ENCODE peak calls at places on chromosomes 5 and 9, in five cellular contexts. One of them, this sample, is unnamed.

GRCh38 chr9:116860509-116861120 is 173.5 kb downstream of the TRIM32 start:
- DNase-seq in lower lobe of right lung: peak; percentile 52
- DNase-seq in neural progenitor cell: peak; percentile 85
- DNase-seq in aorta: peak; percentile 77
- DNase-seq in SJSA1: peak; percentile 37
- DNase-seq in this sample: no peak

GRCh38 chr9:4541848-4542247 is 51.6 kb downstream of the SLC1A1 start:
- DNase-seq in lower lobe of right lung: no peak
- DNase-seq in aorta: no peak
- DNase-seq in SJSA1: no peak
- DNase-seq in neural progenitor cell: no peak
- DNase-seq in this sample: no peak

GRCh38 chr5:2335156-2335555 is 416.3 kb downstream of the IRX2 start:
- DNase-seq in lower lobe of right lung: no peak
- DNase-seq in aorta: no peak
- DNase-seq in neural progenitor cell: peak; percentile 44
- DNase-seq in SJSA1: no peak
- DNase-seq in this sample: no peak

GRCh38 chr5:76526950-76527349 is 96.3 kb downstream of the F2RL2 start:
- DNase-seq in SJSA1: no peak
- DNase-seq in neural progenitor cell: no peak
- DNase-seq in lower lobe of right lung: no peak
- DNase-seq in aorta: no peak
- DNase-seq in this sample: no peak

GRCh38 chr9:123370108-123370507 is 14.1 kb downstream of the CRB2 start:
- DNase-seq in aorta: no peak
- DNase-seq in neural progenitor cell: no peak
- DNase-seq in lower lobe of right lung: no peak
- DNase-seq in SJSA1: no peak
- DNase-seq in this sample: no peak

GRCh38 chr5:27241564-27242257 is 203.3 kb upstream of the CDH9 start:
- DNase-seq in lower lobe of right lung: no peak
- DNase-seq in aorta: no peak
- DNase-seq in neural progenitor cell: no peak
- DNase-seq in SJSA1: peak; percentile 41
- DNase-seq in this sample: no peak

GRCh38 chr5:169013208-169013728 is 287.7 kb downstream of the SLIT3 start:
- DNase-seq in lower lobe of right lung: no peak
- DNase-seq in neural progenitor cell: no peak
- DNase-seq in aorta: no peak
- DNase-seq in SJSA1: no peak
- DNase-seq in this sample: no peak

GRCh38 chr5:138339086-138339456 is 1.0 kb downstream of the FAM53C start:
- DNase-seq in lower lobe of right lung: no peak
- DNase-seq in aorta: no peak
- DNase-seq in SJSA1: peak; percentile 58
- DNase-seq in neural progenitor cell: peak; percentile 62
- DNase-seq in this sample: no peak

GRCh38 chr5:135243194-135244191 is 155.5 kb downstream of the MACROH2A1 start:
- DNase-seq in SJSA1: no peak
- DNase-seq in lower lobe of right lung: no peak
- DNase-seq in neural progenitor cell: no peak
- DNase-seq in aorta: no peak
- DNase-seq in this sample: no peak

GRCh38 chr9:93397664-93398381 is 53.7 kb upstream of the FAM120A start:
- DNase-seq in aorta: no peak
- DNase-seq in neural progenitor cell: no peak
- DNase-seq in SJSA1: no peak
- DNase-seq in lower lobe of right lung: no peak
- DNase-seq in this sample: no peak

GRCh38 chr5:160312139-160312959 is at the start of gene CCNJL:
- DNase-seq in SJSA1: peak; percentile 90
- DNase-seq in lower lobe of right lung: peak; percentile 74
- DNase-seq in aorta: peak; percentile 83
- DNase-seq in neural progenitor cell: peak; percentile 94
- DNase-seq in this sample: no peak

GRCh38 chr5:149677721-149678120 is 52.4 kb upstream of the PPARGC1B start:
- DNase-seq in lower lobe of right lung: peak; percentile 74
- DNase-seq in SJSA1: no peak
- DNase-seq in aorta: no peak
- DNase-seq in neural progenitor cell: no peak
- DNase-seq in this sample: no peak

GRCh38 chr5:168234133-168234532 is 57.3 kb upstream of the WWC1 start:
- DNase-seq in neural progenitor cell: no peak
- DNase-seq in SJSA1: no peak
- DNase-seq in aorta: no peak
- DNase-seq in lower lobe of right lung: no peak
- DNase-seq in this sample: no peak

GRCh38 chr9:7520396-7520795 is 279.2 kb downstream of the DMAC1 start:
- DNase-seq in SJSA1: no peak
- DNase-seq in aorta: no peak
- DNase-seq in lower lobe of right lung: no peak
- DNase-seq in neural progenitor cell: no peak
- DNase-seq in this sample: no peak

GRCh38 chr5:180297587-180298282 is 5.9 kb upstream of the MAPK9 start:
- DNase-seq in neural progenitor cell: no peak
- DNase-seq in SJSA1: no peak
- DNase-seq in lower lobe of right lung: no peak
- DNase-seq in aorta: no peak
- DNase-seq in this sample: no peak

GRCh38 chr5:18366234-18366633 is 732.0 kb downstream of the TAF11L14 start:
- DNase-seq in lower lobe of right lung: no peak
- DNase-seq in neural progenitor cell: no peak
- DNase-seq in aorta: no peak
- DNase-seq in SJSA1: no peak
- DNase-seq in this sample: no peak

GRCh38 chr5:38831909-38832308 is 13.9 kb upstream of the OSMR start:
- DNase-seq in aorta: no peak
- DNase-seq in lower lobe of right lung: no peak
- DNase-seq in SJSA1: peak; percentile 65
- DNase-seq in neural progenitor cell: peak; percentile 71
- DNase-seq in this sample: no peak

GRCh38 chr5:169164481-169164925 is 136.4 kb downstream of the SLIT3 start:
- DNase-seq in neural progenitor cell: peak; percentile 93
- DNase-seq in aorta: no peak
- DNase-seq in lower lobe of right lung: no peak
- DNase-seq in SJSA1: peak; percentile 99
- DNase-seq in this sample: no peak

GRCh38 chr5:74054139-74054538 is 428.1 kb downstream of the ARHGEF28 start:
- DNase-seq in neural progenitor cell: peak; percentile 54
- DNase-seq in SJSA1: no peak
- DNase-seq in lower lobe of right lung: no peak
- DNase-seq in aorta: no peak
- DNase-seq in this sample: no peak

GRCh38 chr9:21450733-21451394 is 10.6 kb downstream of the IFNA1 start:
- DNase-seq in neural progenitor cell: no peak
- DNase-seq in lower lobe of right lung: no peak
- DNase-seq in SJSA1: no peak
- DNase-seq in aorta: no peak
- DNase-seq in this sample: no peak

GRCh38 chr5:114101153-114101552 is 260.7 kb upstream of the KCNN2 start:
- DNase-seq in SJSA1: peak; percentile 21
- DNase-seq in neural progenitor cell: peak; percentile 69
- DNase-seq in lower lobe of right lung: no peak
- DNase-seq in aorta: no peak
- DNase-seq in this sample: no peak

GRCh38 chr5:175572922-175573321 is 84.9 kb upstream of the HRH2 start:
- DNase-seq in neural progenitor cell: no peak
- DNase-seq in SJSA1: no peak
- DNase-seq in lower lobe of right lung: no peak
- DNase-seq in aorta: no peak
- DNase-seq in this sample: no peak

GRCh38 chr5:104355350-104355749 is 792.8 kb upstream of the NUDT12 start:
- DNase-seq in lower lobe of right lung: no peak
- DNase-seq in SJSA1: no peak
- DNase-seq in aorta: no peak
- DNase-seq in neural progenitor cell: peak; percentile 24
- DNase-seq in this sample: no peak

GRCh38 chr5:43020294-43020711 is 19.8 kb downstream of the ANXA2R start:
- DNase-seq in SJSA1: no peak
- DNase-seq in lower lobe of right lung: no peak
- DNase-seq in aorta: no peak
- DNase-seq in neural progenitor cell: peak; percentile 70
- DNase-seq in this sample: no peak

GRCh38 chr9:111108946-111109345 is 70.7 kb upstream of the LPAR1 start:
- DNase-seq in aorta: no peak
- DNase-seq in lower lobe of right lung: no peak
- DNase-seq in neural progenitor cell: no peak
- DNase-seq in SJSA1: no peak
- DNase-seq in this sample: no peak

GRCh38 chr5:52920929-52921328 is 68.2 kb upstream of the ITGA2 start:
- DNase-seq in SJSA1: no peak
- DNase-seq in lower lobe of right lung: no peak
- DNase-seq in aorta: no peak
- DNase-seq in neural progenitor cell: no peak
- DNase-seq in this sample: no peak

GRCh38 chr5:75928992-75929391 is 154.2 kb upstream of the SV2C start:
- DNase-seq in aorta: no peak
- DNase-seq in lower lobe of right lung: no peak
- DNase-seq in SJSA1: no peak
- DNase-seq in neural progenitor cell: no peak
- DNase-seq in this sample: no peak

GRCh38 chr5:160423025-160423554 is 1.4 kb downstream of the PTTG1 start:
- DNase-seq in aorta: no peak
- DNase-seq in lower lobe of right lung: no peak
- DNase-seq in neural progenitor cell: no peak
- DNase-seq in SJSA1: no peak
- DNase-seq in this sample: no peak

GRCh38 chr9:114475412-114476136 is 29.7 kb downstream of the WHRN start:
- DNase-seq in aorta: no peak
- DNase-seq in neural progenitor cell: no peak
- DNase-seq in SJSA1: no peak
- DNase-seq in lower lobe of right lung: no peak
- DNase-seq in this sample: no peak

GRCh38 chr9:114477642-114478041 is 27.6 kb downstream of the WHRN start:
- DNase-seq in SJSA1: no peak
- DNase-seq in lower lobe of right lung: no peak
- DNase-seq in neural progenitor cell: no peak
- DNase-seq in aorta: no peak
- DNase-seq in this sample: no peak

GRCh38 chr9:114474425-114474824 is 30.8 kb downstream of the WHRN start:
- DNase-seq in lower lobe of right lung: no peak
- DNase-seq in SJSA1: no peak
- DNase-seq in neural progenitor cell: no peak
- DNase-seq in aorta: no peak
- DNase-seq in this sample: no peak

GRCh38 chr9:114478459-114478858 is 26.8 kb downstream of the WHRN start:
- DNase-seq in SJSA1: no peak
- DNase-seq in lower lobe of right lung: no peak
- DNase-seq in aorta: no peak
- DNase-seq in neural progenitor cell: no peak
- DNase-seq in this sample: no peak

GRCh38 chr9:114476891-114477469 is 28.3 kb downstream of the WHRN start:
- DNase-seq in lower lobe of right lung: no peak
- DNase-seq in aorta: no peak
- DNase-seq in neural progenitor cell: no peak
- DNase-seq in SJSA1: no peak
- DNase-seq in this sample: no peak
- H3K27ac ChIP-seq in lower lobe of right lung: no peak overlapping the region
- H3K27ac ChIP-seq in aorta: no peak overlapping the region
- H3K27ac ChIP-seq in neural progenitor cell: no peak overlapping the region
- H3K27ac ChIP-seq in SJSA1: no peak overlapping the region
- H3K27ac ChIP-seq in this sample: no peak overlapping the region

GRCh38 chr9:78879324-78880100 is 582.6 kb downstream of the PSAT1 start:
- DNase-seq in SJSA1: peak; percentile 20
- DNase-seq in aorta: no peak
- DNase-seq in lower lobe of right lung: no peak
- DNase-seq in neural progenitor cell: no peak
- DNase-seq in this sample: no peak

GRCh38 chr9:78871086-78871451 is 574.1 kb downstream of the PSAT1 start:
- DNase-seq in neural progenitor cell: no peak
- DNase-seq in aorta: no peak
- DNase-seq in SJSA1: no peak
- DNase-seq in lower lobe of right lung: no peak
- DNase-seq in this sample: no peak

GRCh38 chr9:78871452-78872331 is 574.8 kb downstream of the PSAT1 start:
- DNase-seq in SJSA1: peak; percentile 92
- DNase-seq in neural progenitor cell: no peak
- DNase-seq in lower lobe of right lung: no peak
- DNase-seq in aorta: no peak
- DNase-seq in this sample: no peak

DNA sequence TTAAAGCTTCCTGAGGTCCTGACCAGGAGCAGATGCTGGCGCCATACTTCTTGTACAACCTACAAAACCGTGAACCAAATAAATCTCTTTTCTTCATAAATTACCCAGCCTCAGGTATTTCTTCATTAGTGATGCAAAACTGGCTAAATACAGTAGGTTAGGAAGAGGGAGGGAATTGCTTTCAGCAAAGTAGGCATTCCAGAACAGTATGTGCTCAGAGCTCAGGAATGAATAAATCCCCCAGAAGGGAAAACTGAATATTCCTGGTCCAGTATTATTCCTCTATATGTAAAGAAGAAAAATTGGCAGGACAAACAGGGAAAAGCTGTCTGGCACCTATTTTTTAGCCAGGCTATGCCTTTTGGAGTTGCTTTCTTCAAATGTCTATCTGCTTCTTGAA is 577.1 kb downstream of the PSAT1 start:
- DNase-seq in SJSA1: no peak
- DNase-seq in aorta: no peak
- DNase-seq in neural progenitor cell: no peak
- DNase-seq in lower lobe of right lung: no peak
- DNase-seq in this sample: no peak
- H3K4me1 ChIP-seq in SJSA1: peaks cover 24% of the 10 kb centered on the region
- H3K4me1 ChIP-seq in aorta: no peaks in the 10 kb centered on the region
- H3K4me1 ChIP-seq in neural progenitor cell: no peaks in the 10 kb centered on the region
- H3K4me1 ChIP-seq in lower lobe of right lung: no peaks in the 10 kb centered on the region
- H3K4me1 ChIP-seq in this sample: no peaks in the 10 kb centered on the region

GRCh38 chr5:32099486-32100035 is 74.6 kb downstream of the GOLPH3 start:
- DNase-seq in aorta: no peak
- DNase-seq in lower lobe of right lung: no peak
- DNase-seq in SJSA1: no peak
- DNase-seq in neural progenitor cell: no peak
- DNase-seq in this sample: no peak
- H3K27ac ChIP-seq in aorta: no peak overlapping the region
- H3K27ac ChIP-seq in lower lobe of right lung: peak overlapping the region; percentile 39
- H3K27ac ChIP-seq in SJSA1: no peak overlapping the region
- H3K27ac ChIP-seq in neural progenitor cell: no peak overlapping the region
- H3K27ac ChIP-seq in this sample: no peak overlapping the region

GRCh38 chr9:137015540-137015930 is 12.5 kb downstream of the ABCA2 start:
- DNase-seq in neural progenitor cell: no peak
- DNase-seq in aorta: no peak
- DNase-seq in SJSA1: no peak
- DNase-seq in lower lobe of right lung: no peak
- DNase-seq in this sample: no peak

GRCh38 chr9:137014166-137014565 is 13.9 kb downstream of the ABCA2 start:
- DNase-seq in lower lobe of right lung: no peak
- DNase-seq in aorta: no peak
- DNase-seq in neural progenitor cell: no peak
- DNase-seq in SJSA1: no peak
- DNase-seq in this sample: no peak

GRCh38 chr9:137013571-137013940 is 14.5 kb downstream of the ABCA2 start:
- DNase-seq in SJSA1: no peak
- DNase-seq in aorta: no peak
- DNase-seq in lower lobe of right lung: no peak
- DNase-seq in neural progenitor cell: no peak
- DNase-seq in this sample: no peak

GRCh38 chr9:137015976-137016375 is 12.1 kb downstream of the ABCA2 start:
- DNase-seq in lower lobe of right lung: no peak
- DNase-seq in aorta: no peak
- DNase-seq in SJSA1: no peak
- DNase-seq in neural progenitor cell: no peak
- DNase-seq in this sample: no peak

GRCh38 chr9:137014776-137015539 is 13.1 kb downstream of the ABCA2 start:
- DNase-seq in SJSA1: no peak
- DNase-seq in lower lobe of right lung: no peak
- DNase-seq in aorta: no peak
- DNase-seq in neural progenitor cell: no peak
- DNase-seq in this sample: no peak
- H3K4me1 ChIP-seq in SJSA1: no peaks in the 10 kb centered on the region
- H3K4me1 ChIP-seq in lower lobe of right lung: no peaks in the 10 kb centered on the region
- H3K4me1 ChIP-seq in aorta: no peaks in the 10 kb centered on the region
- H3K4me1 ChIP-seq in neural progenitor cell: no peaks in the 10 kb centered on the region
- H3K4me1 ChIP-seq in this sample: no peaks in the 10 kb centered on the region

This sample was measured in effector memory CD4-positive, alpha-beta T cell.